ENCODE peak calls at places on chromosomes 5 and 9, in four cellular contexts. W is progenitor cell of endocrine pancreas, M is EL, Q is AG08395. L is an unnamed sample.

GRCh38 chr5:148455055-148455675 is 71.4 kb downstream of the FBXO38 start:
- DNase-seq in W (no peak), M (no peak), Q (no peak), L (no peak)

GRCh38 chr5:33371660-33372059 is 69.1 kb upstream of the TARS1 start:
- DNase-seq in W (no peak), M (peak; percentile 43), Q (peak; percentile 34), L (no peak)

GRCh38 chr5:181261320-181262085 is 560 bp upstream of the TRIM52 start:
- DNase-seq in W (peak; percentile 43), M (peak; percentile 74), Q (peak; percentile 62), L (peak; percentile 51)

GRCh38 chr5:19987594-19988345 is at the start of gene CDH18:
- DNase-seq in W (peak; percentile 42), M (peak; percentile 76), Q (peak; percentile 1), L (peak; percentile 4)

GRCh38 chr9:97911970-97912369 is 10.3 kb downstream of the TRMO start:
- DNase-seq in W (no peak), M (no peak), Q (no peak), L (no peak)

GRCh38 chr5:170108266-170108785 is 2.6 kb downstream of the FOXI1 start:
- DNase-seq in W (no peak), M (no peak), Q (no peak), L (no peak)

GRCh38 chr5:368162-369084 is 46.9 kb downstream of the AHRR start:
- DNase-seq in W (peak; percentile 1), M (peak; percentile 97), Q (peak; percentile 92), L (peak; percentile 90)

GRCh38 chr5:60453186-60453976 is 246.6 kb downstream of the DEPDC1B start:
- DNase-seq in W (no peak), M (no peak), Q (no peak), L (no peak)

GRCh38 chr9:121568541-121569265 is 69.1 kb upstream of the GGTA1 start:
- DNase-seq in W (no peak), M (peak; percentile 46), Q (no peak), L (no peak)

L was measured in brain microvascular endothelial cell.